ENCODE peak calls at places on chromosome 12, in six cellular contexts. J is PC-3, A is GM23248, P is SK-N-SH, M is HCT116, Y is MM.1S. N is an unnamed sample. For H3K9me2, the result is how much of the 10 kb centered on the place peaks cover.

GRCh38 chr12:19794116-19794515 is 354.8 kb downstream of the AEBP2 start:
- DNase-seq in J (no peak), A (no peak), P (no peak), M (no peak), Y (no peak), N (no peak)

GRCh38 chr12:57737467-57738141 is 938 bp downstream of the AGAP2 start:
- DNase-seq in J (no peak), A (peak), P (peak), M (no peak), Y (no peak), N (no peak)

GRCh38 chr12:2959194-2959507 is at the start of gene TEAD4:
- DNase-seq in J (peak), A (peak), P (peak), M (peak), Y (peak), N (no peak)

GRCh38 chr12:43758247-43758727 is 303 bp downstream of the PUS7L start:
- DNase-seq in J (peak), A (peak), P (peak), M (no peak), Y (peak), N (no peak)

GRCh38 chr12:24854908-24855307 is 94.0 kb downstream of the BCAT1 start:
- DNase-seq in J (no peak), A (peak), P (no peak), M (no peak), Y (no peak), N (no peak)

GRCh38 chr12:112124918-112125249 is 476 bp upstream of the TRAFD1 start:
- DNase-seq in J (no peak), A (no peak), P (no peak), M (no peak), Y (no peak), N (no peak)

GRCh38 chr12:26185532-26186320 is 9.6 kb upstream of the SSPN start:
- DNase-seq in J (no peak), A (no peak), P (no peak), M (no peak), Y (no peak), N (no peak)

GRCh38 chr12:15856097-15856982 is 25.8 kb upstream of the STRAP start:
- DNase-seq in J (peak), A (peak), P (no peak), M (peak), Y (peak), N (peak)

GRCh38 chr12:67430708-67431335 is 161.7 kb downstream of the CAND1 start:
- DNase-seq in J (peak), A (peak), P (no peak), M (no peak), Y (no peak), N (no peak)

GRCh38 chr12:72234871-72235270 is 37.3 kb upstream of the TRHDE start:
- DNase-seq in J (no peak), A (peak), P (no peak), M (no peak), Y (no peak), N (no peak)

GRCh38 chr12:98653866-98654493 is 8.9 kb downstream of the APAF1 start:
- DNase-seq in J (peak), A (peak), P (peak), M (peak), Y (peak), N (peak)

GRCh38 chr12:75081305-75081704 is 128.3 kb downstream of the KCNC2 start:
- DNase-seq in J (no peak), A (no peak), P (no peak), M (no peak), Y (no peak), N (no peak)

GRCh38 chr12:110079477-110080400 is 31.4 kb upstream of the C12orf76 start:
- DNase-seq in J (no peak), A (no peak), P (no peak), M (no peak), Y (peak), N (peak)

GRCh38 chr12:107134558-107134957 is 41.2 kb upstream of the CRY1 start:
- DNase-seq in J (peak), A (peak), P (no peak), M (peak), Y (peak), N (peak)

GRCh38 chr12:128652136-128652751 is 171.5 kb downstream of the SLC15A4 start:
- DNase-seq in J (no peak), A (no peak), P (no peak), M (no peak), Y (no peak), N (no peak)

GRCh38 chr12:1587927-1588573 is 6.3 kb downstream of the FBXL14 start:
- DNase-seq in J (peak), A (no peak), P (no peak), M (no peak), Y (no peak), N (no peak)

GRCh38 chr12:17992002-17992656 is 97.9 kb downstream of the RERGL start:
- DNase-seq in J (peak), A (peak), P (peak), M (peak), Y (peak), N (peak)

GRCh38 chr12:43760396-43760795 is 1.6 kb downstream of the IRAK4 start:
- DNase-seq in J (no peak), A (no peak), P (no peak), M (no peak), Y (no peak), N (no peak)

GRCh38 chr12:104600790-104601739 is 144.3 kb downstream of the CHST11 start:
- DNase-seq in J (no peak), A (no peak), P (no peak), M (no peak), Y (no peak), N (no peak)

GRCh38 chr12:52175411-52176350 is 16.1 kb downstream of the KRT80 start:
- DNase-seq in J (no peak), A (no peak), P (peak), M (no peak), Y (no peak), N (peak)

GRCh38 chr12:108826807-108827721 is 30.3 kb downstream of the SSH1 start:
- DNase-seq in J (no peak), A (peak), P (peak), M (no peak), Y (no peak), N (no peak)

GRCh38 chr12:108826115-108826806 is 31.1 kb downstream of the SSH1 start:
- DNase-seq in J (no peak), A (peak), P (peak), M (no peak), Y (peak), N (no peak)

GRCh38 chr12:108831309-108831991 is 25.9 kb downstream of the SSH1 start:
- DNase-seq in J (no peak), A (no peak), P (no peak), M (no peak), Y (peak), N (no peak)

GRCh38 chr12:108827941-108828340 is 29.4 kb downstream of the SSH1 start:
- DNase-seq in J (no peak), A (no peak), P (no peak), M (no peak), Y (no peak), N (no peak)

GRCh38 chr12:108828774-108829173 is 28.6 kb downstream of the SSH1 start:
- DNase-seq in J (no peak), A (peak), P (no peak), M (peak), Y (no peak), N (no peak)
- H3K9ac ChIP-seq in J (no peak), A (peak), P (no peak), M (peak), Y (no peak), N (no peak)

GRCh38 chr12:64407342-64408223 is 3.4 kb downstream of the XPOT start:
- DNase-seq in J (no peak), A (no peak), P (no peak), M (no peak), Y (no peak), N (no peak)

GRCh38 chr12:64404470-64405446 is 566 bp downstream of the XPOT start:
- DNase-seq in J (peak), A (peak), P (peak), M (no peak), Y (peak), N (peak)

GRCh38 chr12:64402181-64402580 is 2.0 kb upstream of the XPOT start:
- DNase-seq in J (no peak), A (no peak), P (no peak), M (no peak), Y (no peak), N (no peak)

GRCh38 chr12:64400041-64400440 is 4.2 kb upstream of the XPOT start:
- DNase-seq in J (no peak), A (peak), P (no peak), M (no peak), Y (no peak), N (no peak)

DNA sequence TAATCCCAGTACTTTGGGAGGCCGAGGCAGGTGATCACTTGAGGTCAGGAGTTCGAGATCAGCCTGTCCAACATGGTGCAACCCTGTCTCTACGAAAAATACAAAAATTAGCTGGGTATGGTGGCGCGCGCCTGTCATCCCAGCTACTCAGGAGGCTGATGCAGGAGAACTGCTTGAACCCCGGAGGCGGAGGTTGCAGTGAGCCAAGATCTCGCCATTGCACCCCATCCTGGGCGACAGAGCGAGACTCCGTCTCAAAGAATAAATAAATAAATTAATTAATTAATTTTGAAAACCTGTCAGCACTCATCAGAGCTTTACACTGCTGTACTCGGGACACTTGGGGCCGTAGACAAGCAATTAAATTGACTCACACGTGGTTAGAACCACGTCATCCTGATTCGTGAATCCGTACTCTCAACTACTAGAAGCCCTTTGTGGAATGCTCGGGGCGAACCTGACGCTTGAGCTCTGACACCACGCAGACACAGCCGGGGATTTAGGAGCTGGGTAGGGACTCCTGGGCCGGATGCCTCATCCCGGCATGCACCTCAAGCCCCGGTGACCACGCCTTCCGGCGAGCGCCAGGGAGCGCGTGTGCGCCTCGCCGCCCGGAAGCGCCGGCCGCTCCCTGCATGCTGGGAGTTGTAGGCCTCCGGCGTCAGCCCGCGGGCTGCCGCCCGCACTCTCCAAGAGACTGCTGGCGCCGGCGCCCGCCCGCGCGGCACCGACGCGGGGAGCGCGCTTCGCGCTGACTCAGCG is at the start of gene XPOT:
- DNase-seq in J (peak), A (peak), P (peak), M (peak), Y (peak), N (peak)
- H2AFZ ChIP-seq in J (peak), A (peak), P (peak), M (peak), Y (peak), N (no peak)

GRCh38 chr12:121135320-121135719 is 2.6 kb downstream of the P2RX7 start:
- DNase-seq in J (no peak), A (no peak), P (no peak), M (no peak), Y (no peak), N (no peak)
- H3K9me2 ChIP-seq in J (under half), A (under half), P (under half), M (under half), Y (under half), N (under half)

DNA sequence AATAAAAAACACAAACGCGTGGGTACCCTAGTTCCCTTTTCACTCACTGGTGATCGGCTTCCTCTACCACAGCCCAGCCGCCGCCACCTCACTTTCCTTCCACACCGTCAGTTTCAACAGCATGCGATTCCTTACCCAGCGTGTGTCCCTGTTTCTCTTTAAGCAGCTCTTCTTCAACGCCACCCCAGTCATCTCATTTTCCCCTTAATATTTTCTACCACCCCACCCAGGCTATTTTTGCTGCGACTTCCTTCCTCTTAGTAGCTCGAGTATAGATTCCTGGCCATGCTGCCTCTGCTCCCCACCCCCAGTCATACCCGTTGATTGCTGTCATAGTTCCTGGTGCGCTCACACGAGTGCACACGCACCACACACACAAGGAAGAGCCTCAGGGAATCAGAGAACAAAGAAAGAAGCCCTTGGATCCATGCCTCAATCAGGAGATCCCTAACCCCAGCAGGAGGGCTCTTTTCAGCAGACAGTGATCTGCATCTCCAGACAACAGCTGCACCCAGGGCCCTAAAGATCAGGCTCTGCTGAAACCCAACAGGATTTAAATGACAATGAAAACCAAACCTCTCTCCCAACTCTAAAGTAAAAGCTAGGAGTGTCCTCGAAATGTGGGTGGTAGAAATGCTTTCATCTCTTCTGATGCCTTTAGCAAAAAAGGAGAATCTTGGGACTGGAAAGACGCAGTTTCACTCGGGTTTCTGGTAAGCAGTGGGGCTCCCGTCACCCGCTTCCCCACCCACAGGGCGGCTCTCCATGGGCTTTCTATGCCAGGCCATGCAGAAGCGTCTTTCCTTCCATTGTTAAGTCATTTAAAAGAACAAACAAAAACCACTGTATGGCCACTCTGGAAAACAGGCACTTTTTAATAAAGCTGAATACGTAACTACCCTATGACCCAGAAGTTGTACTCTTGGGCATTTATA is 23.8 kb downstream of the VPS37B start:
- DNase-seq in J (peak), A (peak), P (peak), M (no peak), Y (peak), N (peak)
- H3K9ac ChIP-seq in J (no peak), A (peak), P (peak), M (no peak), Y (peak), N (peak)

GRCh38 chr12:93080994-93081809 is 152.1 kb upstream of the EEA1 start:
- DNase-seq in J (peak), A (no peak), P (no peak), M (no peak), Y (no peak), N (no peak)
- H2AFZ ChIP-seq in J (peak), A (no peak), P (peak), M (no peak), Y (no peak), N (no peak)

GRCh38 chr12:49646871-49647270 is 23.5 kb downstream of the PRPF40B start:
- DNase-seq in J (no peak), A (no peak), P (no peak), M (no peak), Y (no peak), N (no peak)

GRCh38 chr12:49646331-49646830 is 23.0 kb downstream of the PRPF40B start:
- DNase-seq in J (no peak), A (no peak), P (no peak), M (no peak), Y (no peak), N (no peak)

GRCh38 chr12:49644620-49644994 is 21.2 kb downstream of the PRPF40B start:
- DNase-seq in J (peak), A (peak), P (peak), M (peak), Y (peak), N (peak)

GRCh38 chr12:49643961-49644619 is 20.7 kb downstream of the PRPF40B start:
- DNase-seq in J (no peak), A (no peak), P (no peak), M (no peak), Y (no peak), N (no peak)

GRCh38 chr12:49645151-49646039 is 22.0 kb downstream of the PRPF40B start:
- DNase-seq in J (no peak), A (no peak), P (no peak), M (no peak), Y (no peak), N (no peak)
- H3K9me2 ChIP-seq in J (under half), A (under half), P (under half), M (under half), Y (under half), N (under half)

GRCh38 chr12:6964605-6965025 is 5.8 kb downstream of the PHB2 start:
- DNase-seq in J (no peak), A (no peak), P (no peak), M (no peak), Y (peak), N (no peak)
- H3K9ac ChIP-seq in J (no peak), A (peak), P (no peak), M (peak), Y (peak), N (peak)

DNA sequence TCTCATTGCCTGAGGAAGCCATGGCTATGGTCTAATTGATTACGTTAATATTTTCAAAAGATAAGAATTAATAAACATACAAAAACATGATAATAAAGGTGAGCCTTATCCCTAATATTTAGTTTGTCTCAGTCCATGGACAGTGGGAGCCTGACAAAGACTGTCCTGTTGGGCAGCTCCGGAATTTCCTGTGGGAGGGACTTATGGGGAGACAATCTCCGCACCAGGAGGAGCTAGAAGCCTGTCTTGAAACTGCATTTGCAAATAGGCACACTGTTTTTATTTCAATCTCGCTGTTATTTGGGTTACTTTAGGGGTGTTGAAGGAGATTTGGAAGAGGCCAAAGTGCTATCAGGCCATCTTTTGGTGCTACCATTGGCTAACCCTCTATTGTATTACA is 50.8 kb upstream of the ZDHHC17 start:
- DNase-seq in J (no peak), A (no peak), P (no peak), M (no peak), Y (no peak), N (no peak)
- H2AFZ ChIP-seq in J (no peak), A (no peak), P (peak), M (no peak), Y (no peak), N (no peak)

N was measured in Karpas-422.